ENCODE peak calls at places on chromosomes 6 and 20, in seven cellular contexts. I is pancreas, H is breast epithelium, P is heart right ventricle, B is neural progenitor cell, U is DND-41, N is fibroblast of lung. Q is an unnamed sample. For H3K27me3, the result is how much of the 10 kb centered on the place peaks cover.

GRCh38 chr20:36330091-36330490 is 24.0 kb downstream of the DLGAP4 start:
- DNase-seq in I (no peak), P (no peak), U (no peak), B (no peak), H (no peak), N (no peak), Q (no peak)

GRCh38 chr20:24872291-24873014 is 76.6 kb upstream of the CST7 start:
- DNase-seq in B (no peak), I (no peak), H (no peak), P (no peak), N (no peak), U (peak), Q (no peak)

GRCh38 chr6:10838794-10839333 is 525 bp upstream of the MAK start:
- DNase-seq in B (no peak), N (no peak), U (no peak), I (no peak), H (no peak), P (no peak), Q (no peak)

GRCh38 chr6:7691675-7692452 is 34.0 kb upstream of the BMP6 start:
- DNase-seq in U (no peak), N (no peak), P (no peak), B (peak), H (no peak), I (no peak), Q (no peak)

GRCh38 chr6:3911614-3912336 is 62.6 kb downstream of the FAM50B start:
- DNase-seq in H (peak), P (peak), I (peak), U (no peak), N (peak), B (no peak), Q (peak)

GRCh38 chr6:1962201-1962600 is 283.2 kb downstream of the GMDS start:
- DNase-seq in H (no peak), B (no peak), N (no peak), I (no peak), P (no peak), U (no peak), Q (no peak)

GRCh38 chr6:156061958-156062661 is 606.5 kb upstream of the NOX3 start:
- DNase-seq in B (no peak), I (peak), P (no peak), N (no peak), U (no peak), H (no peak), Q (no peak)

GRCh38 chr6:30206799-30207618 is 6.2 kb downstream of the TRIM26 start:
- DNase-seq in N (peak), H (peak), I (no peak), P (no peak), B (peak), U (no peak), Q (no peak)

GRCh38 chr6:56417823-56418222 is 170.4 kb upstream of the COL21A1 start:
- DNase-seq in N (no peak), H (no peak), I (no peak), U (no peak), B (no peak), P (no peak), Q (no peak)

GRCh38 chr6:7324520-7324919 is 11.5 kb upstream of the SSR1 start:
- DNase-seq in H (no peak), I (peak), N (no peak), B (no peak), U (no peak), P (peak), Q (no peak)

GRCh38 chr20:5706797-5707196 is 43.4 kb upstream of the SHLD1 start:
- DNase-seq in I (no peak), B (no peak), U (no peak), H (no peak), P (no peak), N (no peak), Q (no peak)

GRCh38 chr6:144344651-144345050 is 59.5 kb downstream of the UTRN start:
- DNase-seq in U (peak), N (no peak), P (no peak), B (no peak), H (no peak), I (no peak), Q (no peak)

GRCh38 chr6:42774201-42774600 is 7.7 kb upstream of the BICRAL start:
- DNase-seq in H (no peak), I (no peak), U (no peak), B (no peak), N (no peak), P (no peak), Q (no peak)

GRCh38 chr20:38139919-38140753 is 24.9 kb downstream of the TGM2 start:
- DNase-seq in U (no peak), N (peak), I (no peak), P (no peak), B (no peak), H (no peak), Q (no peak)

GRCh38 chr6:109718991-109719390 is 27.9 kb downstream of the FIG4 start:
- DNase-seq in U (no peak), N (peak), P (no peak), B (no peak), H (no peak), I (no peak), Q (no peak)

GRCh38 chr6:95185874-95186273 is 391.5 kb upstream of the MANEA start:
- DNase-seq in H (no peak), B (no peak), I (no peak), U (no peak), P (no peak), N (no peak), Q (no peak)

GRCh38 chr6:132764370-132764769 is 6.7 kb upstream of the VNN2 start:
- DNase-seq in H (no peak), N (peak), B (peak), I (peak), U (no peak), P (peak), Q (no peak)

GRCh38 chr20:6583134-6583738 is 184.2 kb upstream of the BMP2 start:
- DNase-seq in H (no peak), P (peak), N (peak), I (no peak), B (peak), U (peak), Q (no peak)

GRCh38 chr6:93799226-93799625 is 379.9 kb upstream of the EPHA7 start:
- DNase-seq in U (no peak), B (no peak), P (no peak), I (no peak), H (no peak), N (no peak), Q (no peak)

GRCh38 chr6:21664263-21665081 is 70.9 kb downstream of the SOX4 start:
- DNase-seq in B (peak), U (no peak), H (peak), I (no peak), N (no peak), P (peak), Q (peak)

GRCh38 chr6:20454201-20454824 is 52.6 kb downstream of the E2F3 start:
- DNase-seq in I (no peak), B (no peak), P (no peak), N (no peak), U (no peak), H (no peak), Q (no peak)

GRCh38 chr6:152404936-152405595 is 232.1 kb downstream of the SYNE1 start:
- DNase-seq in H (no peak), B (no peak), P (no peak), I (no peak), U (no peak), N (no peak), Q (no peak)

GRCh38 chr6:138025528-138025941 is 81.7 kb downstream of the PERP start:
- DNase-seq in U (no peak), I (no peak), N (no peak), B (no peak), H (no peak), P (no peak), Q (no peak)

GRCh38 chr6:127092486-127092885 is 26.0 kb upstream of the RSPO3 start:
- DNase-seq in H (no peak), P (no peak), U (no peak), B (no peak), I (no peak), N (no peak), Q (no peak)

GRCh38 chr6:56804996-56805395 is 149.9 kb upstream of the BEND6 start:
- DNase-seq in P (no peak), N (peak), U (no peak), B (no peak), H (no peak), I (no peak), Q (no peak)

GRCh38 chr6:19836799-19837510 is at the start of gene ID4:
- DNase-seq in N (peak), I (peak), B (peak), P (peak), H (peak), U (no peak), Q (peak)

GRCh38 chr6:123640567-123641187 is 3.9 kb upstream of the TRDN start:
- DNase-seq in B (peak), H (no peak), P (no peak), U (no peak), N (no peak), I (no peak), Q (no peak)

GRCh38 chr6:30814137-30815084 is 69.9 kb upstream of the DDR1 start:
- DNase-seq in U (no peak), P (no peak), H (no peak), N (peak), B (no peak), I (no peak), Q (no peak)

GRCh38 chr6:26170951-26171841 is 84.0 kb downstream of the HFE start:
- DNase-seq in U (no peak), B (no peak), P (no peak), N (peak), H (no peak), I (no peak), Q (no peak)

GRCh38 chr6:148343028-148343374 is 363 bp downstream of the SASH1 start:
- DNase-seq in I (peak), U (no peak), H (peak), N (no peak), B (no peak), P (peak), Q (no peak)

GRCh38 chr6:68343901-68344300 is 291.2 kb upstream of the ADGRB3 start:
- DNase-seq in N (peak), H (no peak), U (peak), P (no peak), B (peak), I (no peak), Q (no peak)
- TF ChIP-seq CTCF in N (peak), H (no peak), U (peak), P (no peak), B (peak), I (peak), Q (peak)

DNA sequence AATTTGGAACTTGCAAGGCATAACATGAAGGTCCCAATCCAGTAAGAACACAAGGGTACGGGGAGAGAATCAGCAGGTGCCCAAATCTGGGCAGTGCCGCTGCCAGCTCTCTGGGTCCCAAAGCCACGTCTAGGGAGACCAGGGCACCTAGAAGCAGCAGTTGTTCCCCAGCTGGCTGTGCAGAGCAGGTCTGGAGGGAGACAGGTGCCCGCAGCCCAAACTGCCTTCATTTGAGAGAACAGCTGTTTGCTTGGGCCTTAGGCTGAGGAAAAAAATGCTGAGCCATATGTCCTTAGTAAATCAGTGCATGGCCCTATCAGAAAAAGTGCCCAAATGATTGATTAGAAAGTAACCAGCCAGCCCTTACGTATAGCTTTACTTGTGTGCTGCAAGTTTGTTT is 9.1 kb upstream of the PRELID3B start:
- DNase-seq in N (no peak), H (no peak), B (no peak), U (no peak), P (no peak), I (no peak), Q (no peak)
- H3K27me3 ChIP-seq in N (under half), H (under half), B (under half), U (under half), P (under half), I (under half), Q (under half)

GRCh38 chr6:134178230-134179044 is 126.0 kb upstream of the SLC2A12 start:
- DNase-seq in U (peak), B (peak), P (peak), H (peak), I (peak), N (peak), Q (peak)
- TF ChIP-seq CTCF in U (peak), B (peak), P (peak), H (peak), I (peak), N (peak), Q (peak)

GRCh38 chr6:39792501-39793450 is 600 bp downstream of the DAAM2 start:
- DNase-seq in P (no peak), I (no peak), U (no peak), B (no peak), H (no peak), N (peak), Q (no peak)
- H3K27me3 ChIP-seq in P (half or more), I (under half), U (under half), B (under half), H (under half), N (under half), Q (under half)